ENCODE peak calls at places on chromosomes 16 and 17, in four cellular contexts. K is lower leg skin, W is fibroblast of pulmonary artery, L is AG04449. I is an unnamed sample.

GRCh38 chr16:6032438-6032837 is 934.8 kb upstream of the EEF2KMT start:
- DNase-seq in K (no peak), W (no peak), L (no peak), I (no peak)

GRCh38 chr16:30663820-30664528 is 5.7 kb downstream of the FBRS start:
- DNase-seq in K (no peak), W (no peak), L (no peak), I (no peak)

GRCh38 chr16:30185141-30185682 is 1.8 kb downstream of the CORO1A start:
- DNase-seq in K (no peak), W (no peak), L (no peak), I (no peak)

GRCh38 chr17:31596382-31597323 is 205.2 kb downstream of the RAB11FIP4 start:
- DNase-seq in K (peak; percentile 75), W (peak; percentile 96), L (peak; percentile 97), I (peak; percentile 82)

GRCh38 chr16:49515016-49515415 is 141.4 kb downstream of the C16orf78 start:
- DNase-seq in K (no peak), W (no peak), L (no peak), I (no peak)

GRCh38 chr17:65920996-65921395 is 270.9 kb downstream of the CEP112 start:
- DNase-seq in K (no peak), W (no peak), L (no peak), I (no peak)

GRCh38 chr17:20200016-20200788 is 191.0 kb downstream of the SPECC1 start:
- DNase-seq in K (no peak), W (no peak), L (no peak), I (no peak)

GRCh38 chr16:5216681-5217080 is 119.1 kb upstream of the EEF2KMT start:
- DNase-seq in K (no peak), W (no peak), L (no peak), I (no peak)

GRCh38 chr17:79997004-79997673 is 38.5 kb downstream of the TBC1D16 start:
- DNase-seq in K (no peak), W (no peak), L (no peak), I (no peak)

GRCh38 chr17:35540589-35541404 is 3.3 kb upstream of the SLFN12L start:
- DNase-seq in K (peak; percentile 33), W (peak; percentile 50), L (no peak), I (no peak)

GRCh38 chr16:68564367-68564985 is 25.4 kb downstream of the ZFP90 start:
- DNase-seq in K (no peak), W (peak; percentile 14), L (no peak), I (no peak)

GRCh38 chr16:83136924-83137323 is 510.2 kb downstream of the CDH13 start:
- DNase-seq in K (no peak), W (no peak), L (no peak), I (no peak)

GRCh38 chr16:77322757-77323156 is 112.1 kb downstream of the ADAMTS18 start:
- DNase-seq in K (no peak), W (no peak), L (no peak), I (no peak)

GRCh38 chr16:67109407-67110135 is at the start of gene PHAF1:
- DNase-seq in K (peak; percentile 89), W (peak; percentile 92), L (no peak), I (no peak)

GRCh38 chr17:47727704-47728036 is 5.4 kb upstream of the TBX21 start:
- DNase-seq in K (no peak), W (no peak), L (no peak), I (no peak)

GRCh38 chr17:81652901-81653771 is 3.2 kb downstream of the PDE6G start:
- DNase-seq in K (no peak), W (no peak), L (no peak), I (no peak)

GRCh38 chr16:2513405-2514332 is at the start of gene ATP6V0C:
- DNase-seq in K (peak; percentile 90), W (peak; percentile 86), L (no peak), I (no peak)

GRCh38 chr16:2516391-2517240 is 2.9 kb downstream of the ATP6V0C start:
- DNase-seq in K (no peak), W (no peak), L (no peak), I (no peak)

GRCh38 chr16:2514333-2515179 is 804 bp downstream of the ATP6V0C start:
- DNase-seq in K (no peak), W (no peak), L (no peak), I (no peak)

GRCh38 chr16:2512920-2513404 is 790 bp upstream of the ATP6V0C start:
- DNase-seq in K (no peak), W (no peak), L (no peak), I (no peak)

DNA sequence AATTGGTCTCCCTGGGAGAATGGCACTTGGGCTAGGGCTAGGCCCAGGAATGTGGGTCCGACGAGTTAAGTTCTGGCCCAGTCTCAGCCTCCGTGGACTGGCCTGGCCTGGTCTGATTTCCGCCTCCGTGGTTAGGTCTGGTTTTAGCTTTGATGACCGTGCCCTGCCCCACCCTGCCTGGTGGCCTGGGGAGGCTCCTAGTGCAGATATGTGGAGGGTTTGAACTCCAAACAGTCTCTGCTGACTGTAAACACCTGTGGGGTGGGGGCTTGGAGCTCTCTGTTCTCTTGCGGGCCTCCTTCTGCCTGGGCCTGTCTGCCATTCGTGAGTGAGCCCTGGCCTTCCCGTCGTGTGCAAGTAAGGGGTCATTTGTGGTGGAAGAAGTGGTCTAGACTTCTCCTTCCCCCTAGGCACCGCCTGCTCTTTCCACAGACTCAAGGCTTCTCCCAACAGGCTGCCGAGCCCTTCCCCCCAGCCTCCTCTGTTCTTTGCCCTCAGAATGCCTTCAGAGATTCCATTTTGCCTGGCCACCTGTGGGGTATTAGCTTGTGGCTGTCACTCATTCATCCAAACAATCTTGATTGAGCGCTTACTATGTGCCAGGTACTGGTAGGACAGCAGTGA is 1.5 kb downstream of the ATP6V0C start:
- DNase-seq in K (no peak), W (no peak), L (no peak), I (no peak)
- TF ChIP-seq CTCF in K (no peak), W (no peak), L (no peak), I (no peak)

DNA sequence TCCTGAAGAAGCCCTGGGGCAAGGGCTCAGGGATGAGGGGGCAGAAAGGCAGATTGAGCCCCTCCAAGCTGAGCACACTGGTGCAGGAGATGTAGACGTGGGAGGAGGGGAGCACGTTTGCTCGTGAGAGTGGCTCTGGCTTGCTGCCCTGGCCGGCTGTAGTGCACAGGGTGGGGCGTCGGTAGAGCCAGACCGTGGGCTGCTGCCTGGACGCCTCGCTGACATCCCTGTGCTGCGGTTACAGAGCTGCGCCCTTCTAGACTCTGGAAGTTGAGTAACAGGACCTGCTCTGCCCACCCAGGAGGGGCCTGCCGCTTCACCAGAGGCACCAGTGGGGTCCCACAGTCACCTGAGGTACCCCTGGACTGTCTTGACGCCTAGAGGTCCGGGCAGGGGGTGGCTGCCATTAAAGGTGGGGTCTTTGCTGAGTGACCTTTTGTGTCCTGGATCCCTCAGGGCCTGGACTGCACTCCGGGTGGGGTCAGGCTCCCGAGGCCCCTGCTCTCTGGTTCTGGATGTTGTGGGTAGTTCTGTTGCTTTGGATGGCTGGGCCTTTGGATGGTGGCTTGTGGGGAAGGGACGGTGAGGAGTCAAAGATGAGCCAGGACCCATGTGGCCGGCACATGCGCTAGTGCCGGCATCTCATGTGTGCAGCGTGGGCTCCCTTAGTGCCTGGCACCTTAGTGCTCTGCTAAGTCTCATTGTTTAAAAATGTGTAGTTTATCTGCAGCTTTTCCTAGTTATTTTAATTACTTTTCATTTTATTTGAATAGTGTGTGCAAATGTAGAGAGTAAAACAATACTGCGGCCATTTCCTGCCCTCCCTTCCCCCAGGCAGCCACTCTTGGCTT is 41.7 kb downstream of the PGS1 start:
- DNase-seq in K (no peak), W (no peak), L (no peak), I (no peak)
- H3K4me3 ChIP-seq in K (no peak overlapping the region), W (no peak overlapping the region), L (no peak overlapping the region), I (no peak overlapping the region)

GRCh38 chr17:74852237-74853047 is 7.2 kb downstream of the GRIN2C start:
- DNase-seq in K (no peak), W (peak; percentile 23), L (no peak), I (no peak)
- TF ChIP-seq CTCF in K (no peak), W (no peak), L (no peak), I (no peak)

DNA sequence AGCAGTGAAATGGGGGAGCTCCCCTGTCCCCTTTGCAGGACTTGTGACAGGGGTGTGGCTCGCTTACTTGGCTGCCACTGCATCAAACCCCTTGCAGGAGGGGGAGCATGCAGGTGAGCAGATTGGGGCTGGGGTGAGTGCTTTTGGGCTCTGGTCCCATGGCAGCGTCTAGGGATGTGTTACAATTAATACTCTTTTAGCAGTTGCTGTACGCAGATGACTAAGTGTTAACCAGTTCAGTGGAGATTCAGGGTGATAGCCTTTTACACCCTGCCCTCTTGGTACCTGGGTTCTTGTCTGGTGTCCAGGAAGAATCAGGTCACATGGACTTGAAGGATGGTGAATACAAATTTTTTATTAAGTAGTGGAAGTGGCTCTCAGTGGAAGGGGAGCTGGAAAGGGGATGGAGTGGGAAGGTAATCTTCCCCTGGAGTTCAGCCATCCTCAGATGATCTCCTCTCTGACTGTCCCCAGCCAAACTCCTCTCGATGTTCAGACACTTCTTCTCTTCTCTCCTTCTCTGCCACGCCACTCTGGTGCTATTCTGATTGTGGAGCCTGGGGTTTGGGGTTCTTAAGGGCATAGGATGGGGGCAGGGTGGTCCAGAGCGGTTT is 100.1 kb downstream of the MARF1 start:
- DNase-seq in K (no peak), W (no peak), L (no peak), I (no peak)
- H3K4me3 ChIP-seq in K (no peak overlapping the region), W (no peak overlapping the region), L (no peak overlapping the region), I (no peak overlapping the region)

DNA sequence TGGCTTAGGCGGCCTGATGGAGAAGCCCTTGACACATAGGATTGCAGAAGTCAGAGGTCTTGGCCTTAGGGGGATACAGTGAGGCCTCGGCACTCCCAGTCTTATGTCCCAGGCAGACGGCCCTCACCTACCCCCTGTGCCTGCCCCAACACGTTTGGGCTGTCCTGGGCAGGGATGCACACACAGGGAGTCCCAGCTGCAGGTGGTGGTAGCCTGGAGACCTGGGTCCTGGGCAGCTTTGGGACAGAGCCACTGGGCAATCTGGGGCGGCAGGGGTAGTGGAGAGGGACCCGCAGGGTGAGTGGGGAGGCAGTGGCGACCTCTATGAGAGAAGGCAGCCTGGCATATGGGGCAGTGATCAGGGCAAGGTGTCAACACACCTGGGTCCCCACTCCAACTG is 48.3 kb downstream of the SDK2 start:
- DNase-seq in K (no peak), W (no peak), L (no peak), I (no peak)
- TF ChIP-seq CTCF in K (no peak), W (no peak), L (no peak), I (no peak)

DNA sequence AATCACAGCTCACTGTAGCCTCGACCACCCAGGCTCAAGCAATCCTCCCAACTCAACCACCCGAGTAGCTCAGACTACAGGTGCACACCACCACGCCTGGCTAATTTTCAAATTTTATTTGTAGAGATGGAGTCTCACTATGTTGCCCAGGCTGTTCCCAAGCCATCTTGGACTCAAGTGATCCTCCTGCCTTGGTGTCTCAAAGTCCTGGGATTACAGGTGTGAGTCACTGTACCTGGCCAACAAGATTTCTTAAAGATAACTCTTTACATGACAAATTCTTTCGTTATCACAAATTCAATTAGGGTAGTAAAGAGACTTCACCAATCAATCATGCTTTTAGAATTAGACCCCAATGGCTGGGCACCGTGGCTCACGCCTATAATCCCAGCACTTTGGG is 12.4 kb downstream of the PRPSAP1 start:
- DNase-seq in K (no peak), W (no peak), L (no peak), I (no peak)
- H3K4me3 ChIP-seq in K (no peak overlapping the region), W (no peak overlapping the region), L (no peak overlapping the region), I (no peak overlapping the region)

GRCh38 chr16:660459-661183 is 7.3 kb upstream of the RHOT2 start:
- DNase-seq in K (peak; percentile 68), W (peak; percentile 76), L (no peak), I (no peak)
- TF ChIP-seq CTCF in K (no peak), W (peak; percentile 27), L (peak; percentile 66), I (peak; percentile 44)